ENCODE peak calls at places on chromosomes 12 and 14, in four cellular contexts. O, H, S and J are unnamed samples.

GRCh38 chr14:101927859-101928258 is 36.5 kb upstream of the DYNC1H1 start:
- DNase-seq in S (peak), H (no peak), O (no peak), J (no peak)

GRCh38 chr12:31728289-31728916 is 418 bp downstream of the AMN1 start:
- DNase-seq in H (no peak), S (peak), O (no peak), J (peak)

GRCh38 chr12:108306014-108306501 is 33.1 kb downstream of the CMKLR1 start:
- DNase-seq in H (no peak), S (no peak), O (no peak), J (no peak)

GRCh38 chr12:77893918-77894317 is 63.2 kb downstream of the NAV3 start:
- DNase-seq in S (no peak), O (peak), H (no peak), J (no peak)

GRCh38 chr14:32224731-32225377 is 21.8 kb upstream of the RNU6-8 start:
- DNase-seq in S (peak), O (peak), H (no peak), J (peak)

GRCh38 chr14:34971381-34971780 is 11.4 kb upstream of the SRP54 start:
- DNase-seq in S (no peak), H (no peak), O (no peak), J (no peak)

GRCh38 chr12:54030889-54031860 is 1.7 kb upstream of the HOXC5 start:
- DNase-seq in H (no peak), S (no peak), O (no peak), J (no peak)

GRCh38 chr14:23307687-23308644 is 1.3 kb downstream of the BCL2L2 start:
- DNase-seq in O (no peak), H (no peak), S (no peak), J (no peak)

GRCh38 chr14:21098134-21098891 is at the start of gene ZNF219:
- DNase-seq in H (no peak), O (peak), S (peak), J (no peak)

DNA sequence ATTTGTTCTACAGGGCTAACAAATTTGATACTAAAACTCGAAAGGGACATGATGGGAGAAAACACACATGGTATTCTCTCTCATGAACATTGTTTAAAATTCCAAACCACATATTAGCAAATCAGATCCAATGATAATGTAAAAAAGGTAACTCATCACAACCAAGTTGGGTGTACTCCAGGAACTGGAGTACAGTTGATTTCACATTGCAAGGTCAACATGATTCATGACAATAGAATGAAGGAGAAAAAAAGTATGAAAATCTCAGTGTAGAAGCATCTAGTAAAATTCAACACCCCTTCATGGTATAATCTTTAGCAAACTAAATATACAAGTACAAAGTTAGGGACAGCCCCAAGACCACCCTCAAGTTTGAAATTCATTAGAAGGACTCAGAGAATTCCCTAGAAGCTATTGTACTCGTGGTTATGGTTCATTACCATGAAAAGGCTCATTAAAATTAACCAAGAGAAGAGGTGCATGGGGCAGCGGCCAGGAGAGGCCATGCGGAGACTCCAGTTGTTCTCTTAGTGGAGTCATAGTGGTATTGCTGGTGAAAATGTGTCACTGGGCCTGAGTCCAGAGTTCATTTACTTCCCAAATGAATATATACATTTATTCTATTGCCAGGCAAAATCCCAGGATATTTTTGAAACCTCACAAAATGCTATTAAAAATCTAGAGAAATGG is 3.1 kb upstream of the CDCA4 start:
- DNase-seq in S (no peak), O (no peak), H (no peak), J (no peak)
- TF ChIP-seq TARDBP in S (no peak), O (no peak), H (no peak), J (no peak)

DNA sequence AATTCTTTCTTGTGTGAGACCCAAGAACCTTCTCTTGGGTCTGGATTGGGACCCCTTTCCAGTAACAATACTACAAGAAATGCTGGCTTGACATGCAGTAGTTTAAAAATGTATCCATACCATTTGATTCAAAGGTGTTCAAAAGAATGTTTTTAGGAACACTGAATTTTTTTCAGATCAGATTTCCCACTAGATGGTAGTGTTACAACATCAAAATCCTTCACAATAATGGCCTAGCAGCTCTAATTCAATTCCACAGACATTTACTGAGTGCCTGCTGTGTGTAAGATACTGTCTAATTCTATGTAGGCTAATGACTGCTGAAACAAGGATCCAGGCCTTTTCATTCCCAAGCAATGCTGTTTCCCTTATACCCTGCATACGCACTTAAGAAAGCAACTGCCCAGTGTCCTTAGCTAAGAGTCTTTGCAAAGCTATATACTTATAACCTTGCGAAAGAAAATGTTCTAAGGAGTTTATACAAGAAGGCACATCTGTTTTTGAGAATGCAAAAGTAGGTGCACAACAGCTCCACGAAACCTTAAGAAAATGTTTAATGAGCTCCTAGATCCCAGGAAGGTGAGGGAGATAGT is 50.7 kb upstream of the PKP2 start:
- DNase-seq in H (no peak), O (peak), S (no peak), J (peak)
- TF ChIP-seq TARDBP in H (no peak), O (no peak), S (no peak), J (no peak)

GRCh38 chr14:51342226-51342625 is 102.2 kb downstream of the TMX1 start:
- DNase-seq in S (no peak), H (no peak), O (peak), J (no peak)
- TF ChIP-seq TARDBP in S (no peak), H (no peak), O (no peak), J (no peak)

GRCh38 chr12:87818416-87818815 is 210.8 kb downstream of the C12orf50 start:
- DNase-seq in H (no peak), O (no peak), S (no peak), J (no peak)

GRCh38 chr12:87813476-87814234 is 215.5 kb downstream of the C12orf50 start:
- DNase-seq in H (no peak), O (no peak), S (no peak), J (no peak)

GRCh38 chr12:87815738-87816137 is 213.5 kb downstream of the C12orf50 start:
- DNase-seq in O (no peak), H (no peak), S (no peak), J (no peak)

GRCh38 chr12:87814625-87815024 is 214.6 kb downstream of the C12orf50 start:
- DNase-seq in O (no peak), S (no peak), H (no peak), J (no peak)

DNA sequence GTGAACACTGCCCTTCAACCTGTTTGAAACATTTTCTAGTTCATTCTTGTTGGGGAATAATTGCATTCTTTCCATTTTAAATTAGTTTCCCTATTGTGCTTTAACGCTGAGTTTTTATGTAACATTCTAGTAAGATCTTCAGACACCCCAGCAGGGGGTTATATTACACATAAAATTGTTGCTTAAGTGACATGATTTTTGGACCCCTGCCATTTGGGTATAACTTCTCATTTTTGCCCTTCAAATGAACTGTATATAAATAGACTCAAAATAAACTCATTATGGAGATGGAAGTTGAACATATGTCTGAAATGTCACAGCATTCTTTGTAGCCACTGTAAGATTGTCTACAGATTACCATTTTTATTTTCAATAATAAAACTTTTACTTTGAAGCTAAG is 213.0 kb downstream of the C12orf50 start:
- DNase-seq in O (no peak), S (no peak), H (no peak), J (no peak)
- TF ChIP-seq TARDBP in O (no peak), S (no peak), H (no peak), J (no peak)

GRCh38 chr12:123096159-123096558 is 54.7 kb downstream of the PITPNM2 start:
- DNase-seq in S (no peak), O (no peak), H (no peak), J (no peak)
- TF ChIP-seq TARDBP in S (no peak), O (no peak), H (no peak), J (no peak)

DNA sequence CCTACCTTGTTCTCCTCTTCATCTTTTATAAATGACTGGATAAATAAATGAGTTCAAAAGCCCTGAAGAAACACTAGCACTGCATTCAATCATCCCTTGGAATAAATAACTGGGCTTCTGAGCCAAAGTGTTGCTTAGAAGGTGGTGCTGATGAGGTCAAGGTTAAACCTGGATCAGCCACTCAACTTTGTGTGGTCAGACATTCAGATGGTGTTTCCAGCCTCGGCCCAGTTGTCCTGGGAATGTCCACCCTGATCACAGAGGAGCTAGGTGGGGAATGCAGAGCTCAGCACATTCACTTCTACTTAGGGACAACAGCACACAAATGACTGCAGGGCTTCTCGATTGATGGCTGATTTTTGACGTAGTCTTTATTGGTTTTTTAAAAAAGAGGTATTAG is 88.7 kb downstream of the SLC8A3 start:
- DNase-seq in H (no peak), O (no peak), S (no peak), J (no peak)
- TF ChIP-seq TARDBP in H (no peak), O (no peak), S (no peak), J (no peak)

DNA sequence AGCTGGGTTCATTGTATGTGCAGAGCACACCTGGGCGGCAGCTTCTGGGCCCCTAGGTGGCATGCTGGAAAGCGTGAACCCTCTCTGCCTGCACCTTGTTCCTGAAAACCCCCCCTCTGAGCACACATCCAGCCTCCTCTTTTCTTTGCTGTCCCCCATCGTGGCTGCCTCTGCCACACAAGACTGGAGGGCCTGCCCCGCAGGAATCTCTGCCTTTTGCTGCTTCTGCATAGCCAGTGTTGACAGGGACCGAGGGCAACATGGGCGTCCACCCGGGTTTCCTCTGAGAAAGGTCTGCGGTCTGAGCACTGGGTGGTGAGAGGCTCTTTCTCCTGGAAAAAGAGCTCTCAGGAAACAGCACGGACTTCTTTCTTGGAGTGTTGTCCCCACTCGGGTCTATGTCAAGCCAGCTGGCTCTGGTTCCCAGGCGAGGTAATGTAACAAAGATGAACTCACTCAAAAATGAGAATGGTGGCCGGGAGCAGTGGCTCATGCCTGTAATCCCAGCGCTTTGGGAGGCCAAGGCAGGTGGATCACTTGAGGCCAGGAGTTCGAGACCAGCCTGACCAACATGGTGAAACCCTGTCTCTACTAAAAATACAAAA is 11.7 kb downstream of the WNT5B start:
- DNase-seq in S (no peak), O (no peak), H (no peak), J (no peak)
- TF ChIP-seq TARDBP in S (no peak), O (no peak), H (no peak), J (no peak)

GRCh38 chr14:91274796-91275195 is 30.3 kb upstream of the GPR68 start:
- DNase-seq in H (no peak), S (no peak), O (no peak), J (no peak)
- TF ChIP-seq TARDBP in H (no peak), S (no peak), O (no peak), J (no peak)

GRCh38 chr12:92794814-92795213 is 92.0 kb downstream of the PLEKHG7 start:
- DNase-seq in S (no peak), O (no peak), H (no peak), J (no peak)

GRCh38 chr12:92796650-92797049 is 93.9 kb downstream of the PLEKHG7 start:
- DNase-seq in O (no peak), H (no peak), S (no peak), J (no peak)
- TF ChIP-seq TARDBP in O (no peak), H (no peak), S (no peak), J (no peak)

GRCh38 chr12:22126758-22127157 is 80.7 kb downstream of the CMAS start:
- DNase-seq in H (no peak), O (no peak), S (no peak), J (no peak)
- TF ChIP-seq TARDBP in H (no peak), O (no peak), S (no peak), J (no peak)